ENCODE peak calls at places on chromosomes 11 and 22, in eight cellular contexts. T, W, D, M, A, J, P and B are unnamed samples.

GRCh38 chr22:40043086-40043485 is 48.3 kb downstream of the FAM83F start:
- DNase-seq in P (no peak), M (no peak), D (no peak), A (no peak), J (peak; percentile 7), W (peak; percentile 23), T (no peak), B (no peak)

GRCh38 chr11:46112961-46113617 is 8.2 kb downstream of the PHF21A start:
- DNase-seq in W (peak; percentile 60), M (peak; percentile 73), J (peak; percentile 52), D (peak; percentile 67), A (no peak), T (peak; percentile 61), P (no peak), B (peak; percentile 59)

GRCh38 chr11:2584812-2585565 is 114.8 kb downstream of the KCNQ1OT1 start:
- DNase-seq in A (no peak), W (no peak), J (no peak), T (no peak), D (no peak), M (no peak), P (no peak), B (no peak)

GRCh38 chr11:66718320-66718971 is 10.6 kb downstream of the SPTBN2 start:
- DNase-seq in A (no peak), J (no peak), T (no peak), M (no peak), P (no peak), W (no peak), D (no peak), B (no peak)

GRCh38 chr22:29703595-29704195 is 16.1 kb upstream of the CABP7 start:
- DNase-seq in A (no peak), T (no peak), D (no peak), M (no peak), J (no peak), W (no peak), P (no peak), B (no peak)

GRCh38 chr11:83437939-83438338 is 151.8 kb upstream of the CCDC90B start:
- DNase-seq in M (no peak), D (no peak), W (no peak), P (no peak), T (peak; percentile 25), J (no peak), A (no peak), B (no peak)

GRCh38 chr22:22348127-22348814 is 103.7 kb downstream of the VPREB1 start:
- DNase-seq in W (peak; percentile 12), D (peak; percentile 26), P (no peak), A (no peak), M (peak; percentile 75), T (peak; percentile 46), J (no peak), B (no peak)

GRCh38 chr22:23826510-23827350 is 12.1 kb downstream of the DERL3 start:
- DNase-seq in T (no peak), J (no peak), P (no peak), M (peak; percentile 1), D (no peak), A (no peak), W (no peak), B (no peak)

DNA sequence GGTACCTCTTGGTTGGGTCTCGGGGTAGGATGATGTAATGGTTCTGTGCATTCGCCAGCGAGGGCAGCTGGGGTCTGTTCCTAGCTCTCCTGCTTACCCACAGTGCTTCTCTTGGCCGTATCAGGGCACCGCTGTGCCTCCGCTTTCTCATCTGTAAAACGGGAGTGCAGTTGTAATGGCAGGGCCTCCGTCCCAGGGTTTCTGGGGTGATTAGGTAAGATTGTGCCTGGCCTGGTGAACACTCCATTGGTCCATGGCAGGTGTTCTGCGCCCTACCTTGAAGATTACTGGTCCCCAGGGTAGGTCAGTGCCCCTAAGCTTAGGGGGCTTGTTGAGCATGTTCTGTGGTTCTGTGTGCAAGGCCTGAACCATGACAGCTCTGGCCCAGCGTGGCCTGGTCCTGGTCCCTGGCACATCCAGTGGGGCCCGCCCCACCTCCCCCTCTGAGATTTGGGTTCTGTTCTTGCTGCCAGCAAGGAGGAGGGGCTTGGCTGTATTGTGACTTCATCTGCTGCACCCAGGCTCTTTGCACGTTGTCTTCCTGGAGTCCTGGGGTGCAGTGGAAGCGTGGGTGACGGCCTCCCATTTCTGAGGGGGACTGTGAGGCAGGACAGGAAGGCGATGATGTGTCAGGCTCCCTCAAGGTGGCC is 4.9 kb downstream of the MYRF start:
- DNase-seq in T (no peak), W (no peak), M (no peak), A (no peak), D (no peak), J (no peak), P (no peak), B (no peak)
- H3K9ac ChIP-seq in T (no peak overlapping the region), W (no peak overlapping the region), M (no peak overlapping the region), A (no peak overlapping the region), D (peak overlapping the region; percentile 60), J (no peak overlapping the region), P (no peak overlapping the region), B (no peak overlapping the region)

GRCh38 chr11:78667462-78667861 is 92.8 kb upstream of the NARS2 start:
- DNase-seq in W (no peak), M (no peak), A (no peak), J (no peak), D (no peak), P (no peak), T (no peak), B (no peak)

GRCh38 chr11:78664606-78665005 is 89.9 kb upstream of the NARS2 start:
- DNase-seq in W (peak; percentile 76), T (no peak), M (no peak), A (no peak), J (peak; percentile 87), P (no peak), D (no peak), B (no peak)

GRCh38 chr11:78672850-78673641 is 98.4 kb upstream of the NARS2 start:
- DNase-seq in W (no peak), J (no peak), P (no peak), T (no peak), M (no peak), A (no peak), D (no peak), B (no peak)

GRCh38 chr11:78666675-78667129 is 92.0 kb upstream of the NARS2 start:
- DNase-seq in T (no peak), P (no peak), J (peak; percentile 50), D (no peak), A (no peak), M (no peak), W (no peak), B (peak; percentile 57)

DNA sequence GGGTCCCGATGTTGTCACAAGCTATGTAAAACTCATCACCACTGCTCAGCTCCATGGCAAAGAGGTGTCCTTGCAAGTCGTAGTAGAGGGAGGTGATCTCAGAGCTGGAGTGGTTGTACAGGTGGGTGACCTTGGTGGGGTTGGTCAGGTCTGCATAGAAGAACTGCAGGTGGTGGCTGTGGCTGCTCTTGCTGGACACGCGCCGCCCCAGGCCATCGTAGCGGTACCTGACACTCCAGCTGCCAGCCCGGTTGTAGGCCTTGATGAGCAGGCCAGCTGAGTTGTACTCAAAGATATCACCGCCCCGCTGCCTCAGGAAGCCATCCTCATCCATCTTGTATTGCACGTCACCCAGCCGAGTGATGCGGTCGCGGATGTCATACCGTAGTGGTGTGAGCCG is 94.6 kb upstream of the NARS2 start:
- DNase-seq in D (no peak), J (no peak), T (no peak), M (no peak), W (no peak), P (no peak), A (no peak), B (no peak)
- H3K9ac ChIP-seq in D (no peak overlapping the region), J (no peak overlapping the region), T (no peak overlapping the region), M (no peak overlapping the region), W (no peak overlapping the region), P (no peak overlapping the region), A (no peak overlapping the region), B (no peak overlapping the region)

GRCh38 chr11:12222099-12222751 is 111.8 kb downstream of the MICAL2 start:
- DNase-seq in P (no peak), A (no peak), T (no peak), J (no peak), W (no peak), D (no peak), M (no peak), B (peak; percentile 67)

GRCh38 chr11:12226093-12226492 is 115.7 kb downstream of the MICAL2 start:
- DNase-seq in W (no peak), J (no peak), D (no peak), A (no peak), P (no peak), T (no peak), M (no peak), B (no peak)

GRCh38 chr11:12225046-12225739 is 114.8 kb downstream of the MICAL2 start:
- DNase-seq in P (no peak), W (no peak), A (no peak), J (no peak), D (no peak), T (no peak), M (no peak), B (no peak)

GRCh38 chr11:12223771-12224536 is 113.6 kb downstream of the MICAL2 start:
- DNase-seq in M (no peak), A (no peak), W (peak; percentile 64), P (no peak), J (no peak), T (no peak), D (no peak), B (no peak)

GRCh38 chr11:12224537-12224893 is 114.1 kb downstream of the MICAL2 start:
- DNase-seq in M (no peak), P (peak; percentile 65), J (peak; percentile 58), T (peak; percentile 90), D (no peak), A (no peak), W (peak; percentile 87), B (peak; percentile 96)
- H3K9ac ChIP-seq in M (no peak overlapping the region), P (no peak overlapping the region), J (no peak overlapping the region), T (peak overlapping the region; percentile 76), D (no peak overlapping the region), A (no peak overlapping the region), W (peak overlapping the region; percentile 89), B (peak overlapping the region; percentile 85)

GRCh38 chr11:65378928-65379638 is 3.4 kb downstream of the SLC25A45 start:
- DNase-seq in T (no peak), D (no peak), A (no peak), W (no peak), M (no peak), J (no peak), P (no peak), B (no peak)

GRCh38 chr11:65378208-65378927 is 4.1 kb downstream of the SLC25A45 start:
- DNase-seq in M (peak; percentile 3), A (no peak), W (no peak), D (no peak), J (no peak), T (no peak), P (no peak), B (no peak)

GRCh38 chr11:65381721-65382035 is 768 bp downstream of the SLC25A45 start:
- DNase-seq in A (no peak), P (no peak), W (peak; percentile 82), T (no peak), M (no peak), J (no peak), D (peak; percentile 65), B (peak; percentile 80)

GRCh38 chr11:65380460-65381126 is 1.9 kb downstream of the SLC25A45 start:
- DNase-seq in A (no peak), T (no peak), J (no peak), P (no peak), D (no peak), M (no peak), W (no peak), B (no peak)

DNA sequence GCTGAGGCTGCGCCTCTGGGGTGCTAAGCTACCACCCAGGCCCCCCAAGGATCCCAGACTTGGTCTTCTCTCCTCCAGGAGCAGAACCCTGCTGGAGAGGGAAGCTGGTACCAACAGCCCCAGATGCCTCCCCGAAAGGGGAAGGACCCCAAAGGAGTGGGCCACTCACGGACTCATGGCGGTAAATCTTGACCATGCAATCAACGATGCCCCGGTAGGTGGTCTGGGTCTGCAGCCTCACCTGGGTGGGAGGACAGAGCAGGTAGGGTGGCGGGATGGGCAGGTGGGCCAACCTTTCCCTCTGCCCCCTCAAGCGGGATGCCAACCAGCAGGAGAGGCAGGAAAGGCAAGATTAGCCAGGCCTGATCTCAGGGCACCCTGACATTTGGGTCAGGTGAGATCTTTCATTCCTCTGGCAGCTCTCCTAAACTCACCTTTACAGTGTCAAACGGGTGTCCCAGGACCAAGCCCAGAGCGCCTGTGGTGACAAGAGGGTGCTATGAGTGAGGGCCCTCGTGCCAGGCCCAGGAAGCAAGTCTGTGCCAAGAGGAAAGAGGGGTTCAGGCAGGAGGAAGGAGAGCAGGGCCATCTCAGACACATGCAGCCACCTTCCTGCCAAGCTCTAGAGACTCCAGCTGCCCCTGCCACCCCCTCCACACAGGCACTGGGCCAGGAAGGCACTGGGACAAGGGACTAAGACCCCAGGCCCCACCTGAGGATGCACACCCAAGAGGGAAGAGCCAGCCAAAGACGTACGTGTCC is 2.6 kb downstream of the SLC25A45 start:
- DNase-seq in P (no peak), D (no peak), A (no peak), J (no peak), M (peak; percentile 1), T (no peak), W (no peak), B (no peak)
- H3K9ac ChIP-seq in P (no peak overlapping the region), D (no peak overlapping the region), A (no peak overlapping the region), J (peak overlapping the region; percentile 39), M (no peak overlapping the region), T (no peak overlapping the region), W (no peak overlapping the region), B (no peak overlapping the region)